ENCODE peak calls at places on chromosome 19, in five cellular contexts. Q, J, A, V and X are unnamed samples.

GRCh38 chr19:3674784-3675183 is 25.5 kb downstream of the PIP5K1C start:
- DNase-seq in J (no peak), Q (no peak), A (no peak), V (no peak), X (no peak)

GRCh38 chr19:1273263-1274041 is 1.9 kb upstream of the FAM174C start:
- DNase-seq in Q (no peak), A (no peak), J (no peak), V (no peak), X (no peak)

GRCh38 chr19:4009990-4010807 is 2.7 kb downstream of the PIAS4 start:
- DNase-seq in V (no peak), Q (no peak), A (no peak), J (no peak), X (no peak)

GRCh38 chr19:14475251-14476073 is at the start of gene PTGER1:
- DNase-seq in J (no peak), A (peak), Q (no peak), V (peak), X (no peak)

GRCh38 chr19:5947435-5947834 is 30.5 kb downstream of the RANBP3 start:
- DNase-seq in A (no peak), V (no peak), J (no peak), Q (no peak), X (no peak)

GRCh38 chr19:35224681-35225604 is 3.6 kb downstream of the FAM187B start:
- DNase-seq in V (no peak), J (peak), A (no peak), Q (no peak), X (no peak)

GRCh38 chr19:22608441-22608840 is 25.7 kb upstream of the ZNF492 start:
- DNase-seq in A (no peak), V (no peak), J (peak), Q (no peak), X (no peak)

GRCh38 chr19:27885361-27885760 is 1327.6 kb downstream of the UQCRFS1 start:
- DNase-seq in Q (no peak), V (no peak), A (no peak), J (no peak), X (no peak)

GRCh38 chr19:55667006-55667381 is 8.0 kb upstream of the EPN1 start:
- DNase-seq in J (no peak), A (no peak), V (no peak), Q (no peak), X (no peak)

GRCh38 chr19:46353730-46354528 is 7.0 kb downstream of the PPP5C start:
- DNase-seq in A (no peak), J (no peak), V (no peak), Q (no peak), X (no peak)

GRCh38 chr19:15926484-15926883 is 7.8 kb downstream of the CYP4F11 start:
- DNase-seq in J (no peak), V (no peak), Q (no peak), A (no peak), X (no peak)

GRCh38 chr19:7333198-7334118 is 15.3 kb upstream of the ARHGEF18 start:
- DNase-seq in A (no peak), J (no peak), Q (no peak), V (no peak), X (no peak)

GRCh38 chr19:31177230-31177629 is 172.0 kb downstream of the TSHZ3 start:
- DNase-seq in A (no peak), Q (no peak), J (no peak), V (no peak), X (no peak)

GRCh38 chr19:13208131-13208963 is 58.1 kb downstream of the IER2 start:
- DNase-seq in A (peak), Q (no peak), V (peak), J (no peak), X (no peak)